ENCODE peak calls at places on chromosomes 2 and 18, in five cellular contexts. One of them, this sample, is unnamed.

GRCh38 chr2:170492010-170492409 is 223.1 kb upstream of the SP5 start:
- DNase-seq in dorsolateral prefrontal cortex: no peak
- DNase-seq in neural progenitor cell: no peak
- DNase-seq in GM23248: no peak
- DNase-seq in sigmoid colon: no peak
- DNase-seq in this sample: no peak

GRCh38 chr18:27604583-27604982 is 419.5 kb upstream of the CHST9 start:
- DNase-seq in sigmoid colon: no peak
- DNase-seq in dorsolateral prefrontal cortex: no peak
- DNase-seq in neural progenitor cell: no peak
- DNase-seq in GM23248: peak
- DNase-seq in this sample: no peak

GRCh38 chr2:224217962-224218347 is 178.9 kb upstream of the SERPINE2 start:
- DNase-seq in dorsolateral prefrontal cortex: no peak
- DNase-seq in GM23248: peak
- DNase-seq in sigmoid colon: no peak
- DNase-seq in neural progenitor cell: no peak
- DNase-seq in this sample: no peak

GRCh38 chr2:8484502-8485283 is 197.2 kb upstream of the ID2 start:
- DNase-seq in GM23248: no peak
- DNase-seq in dorsolateral prefrontal cortex: no peak
- DNase-seq in neural progenitor cell: no peak
- DNase-seq in sigmoid colon: no peak
- DNase-seq in this sample: no peak

GRCh38 chr2:72276876-72277275 is 129.2 kb upstream of the CYP26B1 start:
- DNase-seq in GM23248: no peak
- DNase-seq in neural progenitor cell: no peak
- DNase-seq in sigmoid colon: no peak
- DNase-seq in dorsolateral prefrontal cortex: no peak
- DNase-seq in this sample: no peak

GRCh38 chr18:67183398-67183797 is 333.1 kb downstream of the DSEL start:
- DNase-seq in dorsolateral prefrontal cortex: no peak
- DNase-seq in GM23248: no peak
- DNase-seq in neural progenitor cell: peak
- DNase-seq in sigmoid colon: no peak
- DNase-seq in this sample: no peak

GRCh38 chr2:189599245-189599644 is 18.7 kb upstream of the SLC40A1 start:
- DNase-seq in dorsolateral prefrontal cortex: no peak
- DNase-seq in sigmoid colon: no peak
- DNase-seq in neural progenitor cell: no peak
- DNase-seq in GM23248: no peak
- DNase-seq in this sample: no peak

GRCh38 chr2:232496508-232497373 is 9.1 kb upstream of the ECEL1 start:
- DNase-seq in neural progenitor cell: no peak
- DNase-seq in sigmoid colon: no peak
- DNase-seq in dorsolateral prefrontal cortex: no peak
- DNase-seq in GM23248: no peak
- DNase-seq in this sample: no peak

GRCh38 chr2:138512672-138513071 is 11.1 kb downstream of the SPOPL start:
- DNase-seq in GM23248: no peak
- DNase-seq in sigmoid colon: no peak
- DNase-seq in neural progenitor cell: no peak
- DNase-seq in dorsolateral prefrontal cortex: no peak
- DNase-seq in this sample: no peak

GRCh38 chr2:9637330-9637729 is 6.5 kb upstream of the YWHAQ start:
- DNase-seq in sigmoid colon: no peak
- DNase-seq in neural progenitor cell: peak
- DNase-seq in GM23248: peak
- DNase-seq in dorsolateral prefrontal cortex: peak
- DNase-seq in this sample: peak

GRCh38 chr2:69238449-69239031 is 148.5 kb downstream of the GFPT1 start:
- DNase-seq in GM23248: peak
- DNase-seq in neural progenitor cell: no peak
- DNase-seq in sigmoid colon: no peak
- DNase-seq in dorsolateral prefrontal cortex: peak
- DNase-seq in this sample: no peak

GRCh38 chr18:2337552-2338141 is 233.7 kb downstream of the METTL4 start:
- DNase-seq in GM23248: peak
- DNase-seq in sigmoid colon: no peak
- DNase-seq in neural progenitor cell: peak
- DNase-seq in dorsolateral prefrontal cortex: no peak
- DNase-seq in this sample: no peak

GRCh38 chr18:45837283-45838070 is 12.0 kb downstream of the SIGLEC15 start:
- DNase-seq in sigmoid colon: no peak
- DNase-seq in GM23248: peak
- DNase-seq in dorsolateral prefrontal cortex: no peak
- DNase-seq in neural progenitor cell: peak
- DNase-seq in this sample: no peak

GRCh38 chr2:108614043-108614435 is 79.8 kb downstream of the LIMS1 start:
- DNase-seq in sigmoid colon: no peak
- DNase-seq in GM23248: no peak
- DNase-seq in neural progenitor cell: no peak
- DNase-seq in dorsolateral prefrontal cortex: no peak
- DNase-seq in this sample: no peak

DNA sequence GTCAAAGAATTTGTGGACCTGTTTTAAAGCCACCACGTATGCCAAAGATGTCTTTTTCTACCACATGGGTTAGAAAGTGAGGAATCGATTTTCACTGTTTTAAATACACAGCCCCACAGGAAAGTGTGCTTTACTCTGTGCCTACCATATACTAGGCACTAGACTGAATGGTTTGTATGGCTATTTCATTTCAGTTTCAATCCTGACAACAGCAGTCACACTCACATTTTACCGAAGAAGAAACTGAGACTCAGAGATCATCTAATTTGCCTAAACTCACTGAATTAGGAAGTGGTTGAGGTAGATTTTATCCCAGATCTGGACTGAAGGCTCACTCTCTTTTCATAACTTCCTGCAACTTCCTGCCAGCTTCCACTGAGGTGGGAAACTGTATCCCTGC is 176.4 kb downstream of the ALK start:
- DNase-seq in dorsolateral prefrontal cortex: no peak
- DNase-seq in sigmoid colon: no peak
- DNase-seq in GM23248: no peak
- DNase-seq in neural progenitor cell: no peak
- DNase-seq in this sample: no peak
- H3K27ac ChIP-seq in dorsolateral prefrontal cortex: no peak
- H3K27ac ChIP-seq in sigmoid colon: no peak
- H3K27ac ChIP-seq in GM23248: no peak
- H3K27ac ChIP-seq in neural progenitor cell: no peak
- H3K27ac ChIP-seq in this sample: no peak

DNA sequence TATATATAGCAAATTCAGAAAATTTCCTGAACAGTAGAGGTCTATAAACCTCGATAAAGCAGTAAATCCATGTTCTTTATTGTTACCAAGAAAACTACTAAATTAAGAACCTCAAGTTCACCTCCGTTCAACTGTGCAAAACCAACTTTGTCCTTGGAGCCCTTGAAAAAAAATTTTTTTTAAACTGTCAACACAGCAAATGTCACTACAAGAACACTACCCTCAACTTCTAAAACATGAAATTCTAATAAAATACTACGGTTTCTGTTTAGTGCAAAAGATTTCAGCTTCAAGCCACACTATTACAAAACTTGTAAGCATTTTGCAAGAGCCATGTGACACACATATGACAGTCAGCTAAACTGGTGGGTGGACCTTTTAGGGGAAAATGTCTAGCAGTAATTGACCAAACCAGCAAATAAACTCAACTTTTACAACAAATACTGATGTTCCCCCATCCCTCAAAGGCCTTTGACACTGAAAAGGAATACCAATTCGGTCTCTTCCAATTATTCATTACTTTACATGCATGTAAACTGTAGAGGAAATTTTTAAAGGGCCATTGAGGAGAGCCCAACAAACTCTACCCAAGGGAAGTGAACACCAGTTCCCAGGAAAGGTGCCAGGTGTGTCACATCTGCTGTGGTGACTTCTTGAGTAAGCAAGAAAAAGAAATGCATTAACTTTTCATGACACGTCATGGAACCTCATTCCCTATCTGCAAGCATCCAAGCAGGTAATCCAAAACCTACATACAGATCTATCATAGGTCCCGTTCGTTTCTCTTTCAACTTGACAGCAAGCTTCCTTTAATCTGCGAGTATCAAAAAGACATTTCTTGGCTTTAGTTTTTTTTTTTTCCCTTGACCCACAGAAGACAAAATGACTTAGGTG is 1.4 kb downstream of the RAB1A start:
- DNase-seq in neural progenitor cell: no peak
- DNase-seq in sigmoid colon: no peak
- DNase-seq in GM23248: peak
- DNase-seq in dorsolateral prefrontal cortex: no peak
- DNase-seq in this sample: no peak
- H3K27ac ChIP-seq in neural progenitor cell: no peak
- H3K27ac ChIP-seq in sigmoid colon: peak
- H3K27ac ChIP-seq in GM23248: peak
- H3K27ac ChIP-seq in dorsolateral prefrontal cortex: peak
- H3K27ac ChIP-seq in this sample: peak

DNA sequence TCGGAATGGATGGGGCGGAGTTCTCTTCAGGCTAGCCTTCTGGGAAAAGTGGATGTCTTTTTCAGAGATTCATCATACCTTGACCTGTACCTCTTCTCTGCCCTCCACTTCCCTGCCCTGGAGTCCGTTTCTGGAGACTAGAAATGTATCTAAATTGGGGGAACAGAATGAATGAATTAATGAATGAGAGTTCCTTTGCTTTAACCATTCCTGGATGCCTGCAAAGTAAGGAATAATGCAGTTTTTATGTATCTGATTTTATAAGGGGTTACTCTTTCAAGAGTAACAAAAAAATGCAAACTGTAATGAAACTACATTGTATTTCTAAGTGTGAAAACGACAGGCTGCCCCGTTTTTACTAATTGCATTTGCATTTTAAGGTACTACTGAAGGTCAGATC is 2.0 kb downstream of the SOWAHC start:
- DNase-seq in sigmoid colon: no peak
- DNase-seq in GM23248: no peak
- DNase-seq in neural progenitor cell: no peak
- DNase-seq in dorsolateral prefrontal cortex: no peak
- DNase-seq in this sample: no peak
- H3K27ac ChIP-seq in sigmoid colon: no peak
- H3K27ac ChIP-seq in GM23248: no peak
- H3K27ac ChIP-seq in neural progenitor cell: no peak
- H3K27ac ChIP-seq in dorsolateral prefrontal cortex: no peak
- H3K27ac ChIP-seq in this sample: no peak

GRCh38 chr2:46002507-46002883 is 294.7 kb upstream of the EPAS1 start:
- DNase-seq in dorsolateral prefrontal cortex: no peak
- DNase-seq in GM23248: peak
- DNase-seq in sigmoid colon: no peak
- DNase-seq in neural progenitor cell: no peak
- DNase-seq in this sample: no peak
- H3K27ac ChIP-seq in dorsolateral prefrontal cortex: no peak
- H3K27ac ChIP-seq in GM23248: no peak
- H3K27ac ChIP-seq in sigmoid colon: peak
- H3K27ac ChIP-seq in neural progenitor cell: no peak
- H3K27ac ChIP-seq in this sample: no peak

DNA sequence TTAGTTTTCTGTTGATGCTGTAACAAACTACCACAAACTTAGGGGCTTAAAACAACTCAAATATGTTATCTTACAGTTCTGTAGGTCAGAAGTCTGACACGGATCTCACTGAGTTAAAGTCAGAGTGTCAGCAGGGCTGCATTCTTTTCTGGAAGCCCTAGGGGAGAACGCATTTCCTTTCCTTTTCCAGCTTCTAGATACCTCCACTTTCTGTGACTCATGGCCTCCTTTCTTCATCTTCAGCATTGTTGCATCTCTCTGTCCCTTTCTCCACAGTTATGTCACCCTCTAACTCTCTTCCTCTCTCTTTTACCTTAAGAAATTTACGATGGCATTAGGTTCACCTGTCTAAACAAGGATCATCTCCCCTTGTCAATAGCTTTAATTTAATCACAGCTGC is 13.3 kb upstream of the PPP4R1 start:
- DNase-seq in GM23248: peak
- DNase-seq in sigmoid colon: no peak
- DNase-seq in dorsolateral prefrontal cortex: no peak
- DNase-seq in neural progenitor cell: no peak
- DNase-seq in this sample: no peak
- H3K27ac ChIP-seq in GM23248: peak
- H3K27ac ChIP-seq in sigmoid colon: no peak
- H3K27ac ChIP-seq in dorsolateral prefrontal cortex: no peak
- H3K27ac ChIP-seq in neural progenitor cell: no peak
- H3K27ac ChIP-seq in this sample: no peak

GRCh38 chr2:101509498-101510274 is 34.8 kb upstream of the RFX8 start:
- DNase-seq in neural progenitor cell: no peak
- DNase-seq in dorsolateral prefrontal cortex: no peak
- DNase-seq in GM23248: peak
- DNase-seq in sigmoid colon: peak
- DNase-seq in this sample: no peak

GRCh38 chr2:101512993-101513392 is 38.1 kb upstream of the RFX8 start:
- DNase-seq in sigmoid colon: no peak
- DNase-seq in neural progenitor cell: no peak
- DNase-seq in dorsolateral prefrontal cortex: no peak
- DNase-seq in GM23248: no peak
- DNase-seq in this sample: no peak

DNA sequence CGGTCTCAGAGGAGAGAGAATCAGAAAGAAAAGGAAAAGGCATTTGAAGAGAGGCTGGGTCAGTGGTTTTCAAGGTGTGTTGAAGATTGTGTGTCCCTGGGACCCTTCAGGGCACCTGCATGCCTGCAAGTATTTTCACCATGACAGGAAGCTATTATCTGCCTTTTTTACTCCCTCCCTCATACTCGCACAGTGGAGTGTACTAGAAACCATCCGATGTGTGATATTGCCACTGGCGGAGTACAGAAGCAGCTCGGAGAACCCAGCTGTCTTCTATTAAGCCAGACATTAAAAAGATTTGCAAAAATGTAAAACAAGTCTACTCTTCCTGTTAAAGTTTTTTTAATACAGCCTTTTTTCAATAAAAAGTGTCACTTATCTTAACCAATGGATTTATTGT is 33.7 kb upstream of the RFX8 start:
- DNase-seq in dorsolateral prefrontal cortex: no peak
- DNase-seq in neural progenitor cell: no peak
- DNase-seq in GM23248: no peak
- DNase-seq in sigmoid colon: no peak
- DNase-seq in this sample: no peak
- H3K27ac ChIP-seq in dorsolateral prefrontal cortex: no peak
- H3K27ac ChIP-seq in neural progenitor cell: no peak
- H3K27ac ChIP-seq in GM23248: no peak
- H3K27ac ChIP-seq in sigmoid colon: no peak
- H3K27ac ChIP-seq in this sample: no peak

GRCh38 chr18:55001625-55002024 is 42.4 kb upstream of the CCDC68 start:
- DNase-seq in neural progenitor cell: no peak
- DNase-seq in sigmoid colon: no peak
- DNase-seq in dorsolateral prefrontal cortex: no peak
- DNase-seq in GM23248: no peak
- DNase-seq in this sample: no peak

GRCh38 chr18:55000529-55000928 is 41.3 kb upstream of the CCDC68 start:
- DNase-seq in dorsolateral prefrontal cortex: no peak
- DNase-seq in neural progenitor cell: no peak
- DNase-seq in sigmoid colon: no peak
- DNase-seq in GM23248: no peak
- DNase-seq in this sample: no peak

GRCh38 chr18:54999016-54999415 is 39.8 kb upstream of the CCDC68 start:
- DNase-seq in GM23248: no peak
- DNase-seq in dorsolateral prefrontal cortex: no peak
- DNase-seq in neural progenitor cell: no peak
- DNase-seq in sigmoid colon: no peak
- DNase-seq in this sample: no peak

GRCh38 chr18:55003695-55004094 is 44.4 kb upstream of the CCDC68 start:
- DNase-seq in sigmoid colon: no peak
- DNase-seq in dorsolateral prefrontal cortex: no peak
- DNase-seq in GM23248: no peak
- DNase-seq in neural progenitor cell: no peak
- DNase-seq in this sample: no peak

GRCh38 chr18:55002261-55002660 is 43.0 kb upstream of the CCDC68 start:
- DNase-seq in GM23248: no peak
- DNase-seq in sigmoid colon: no peak
- DNase-seq in neural progenitor cell: no peak
- DNase-seq in dorsolateral prefrontal cortex: no peak
- DNase-seq in this sample: no peak
- H3K27ac ChIP-seq in GM23248: no peak
- H3K27ac ChIP-seq in sigmoid colon: no peak
- H3K27ac ChIP-seq in neural progenitor cell: no peak
- H3K27ac ChIP-seq in dorsolateral prefrontal cortex: no peak
- H3K27ac ChIP-seq in this sample: no peak

This sample was measured in substantia nigra.